ENCODE peak calls at places on chromosomes 4 and X, in ten cellular contexts. W, J, B, T, C, P, S, F, L and X are unnamed samples.

GRCh38 chrX:68930576-68931317 is 101.9 kb downstream of the EFNB1 start:
- DNase-seq in W (no peak), J (no peak), B (no peak), T (no peak), C (no peak), P (no peak), S (no peak), F (no peak), L (no peak), X (no peak)

GRCh38 chrX:27236681-27237080 is 226.5 kb downstream of the PPP4R3C start:
- DNase-seq in W (no peak), J (no peak), B (no peak), T (no peak), C (no peak), P (no peak), S (no peak), F (no peak), L (no peak), X (no peak)

GRCh38 chr4:113049421-113050355 is at the start of gene ANK2:
- DNase-seq in W (no peak), J (no peak), B (no peak), T (no peak), C (no peak), P (no peak), S (peak), F (no peak), L (no peak), X (no peak)

GRCh38 chr4:183347586-183347985 is 25.4 kb upstream of the CLDN24 start:
- DNase-seq in W (no peak), J (no peak), B (no peak), T (no peak), C (peak), P (no peak), S (no peak), F (no peak), L (no peak), X (no peak)

GRCh38 chr4:73234712-73235111 is 23.9 kb downstream of the ANKRD17 start:
- DNase-seq in W (no peak), J (no peak), B (no peak), T (no peak), C (peak), P (no peak), S (no peak), F (no peak), L (no peak), X (no peak)

GRCh38 chrX:10548681-10549080 is 71.7 kb downstream of the MID1 start:
- DNase-seq in W (no peak), J (no peak), B (no peak), T (no peak), C (no peak), P (no peak), S (no peak), F (no peak), L (no peak), X (no peak)

GRCh38 chrX:134026732-134027311 is 41.4 kb upstream of the GPC3 start:
- DNase-seq in W (peak), J (peak), B (no peak), T (no peak), C (peak), P (peak), S (peak), F (no peak), L (no peak), X (peak)

GRCh38 chr4:153541426-153542096 is 75.4 kb downstream of the TMEM131L start:
- DNase-seq in W (no peak), J (no peak), B (no peak), T (no peak), C (peak), P (no peak), S (no peak), F (no peak), L (no peak), X (no peak)